ENCODE peak calls at places on chromosomes 16 and 17, in four cellular contexts. T, F, B and S are unnamed samples.

GRCh38 chr16:80210787-80211186 is 330.0 kb upstream of the DYNLRB2 start:
- DNase-seq in T (no peak), F (no peak), B (no peak), S (no peak)

GRCh38 chr16:9680021-9680655 is 502.1 kb downstream of the GRIN2A start:
- DNase-seq in T (peak; percentile 35), F (no peak), B (no peak), S (no peak)

GRCh38 chr17:79843917-79844815 is 4.9 kb upstream of the CBX4 start:
- DNase-seq in T (peak; percentile 78), F (no peak), B (peak; percentile 87), S (peak; percentile 88)

GRCh38 chr17:48283390-48283789 is 146.6 kb downstream of the SKAP1 start:
- DNase-seq in T (no peak), F (no peak), B (no peak), S (no peak)

GRCh38 chr17:16122697-16123434 is 92.5 kb downstream of the NCOR1 start:
- DNase-seq in T (no peak), F (no peak), B (no peak), S (no peak)

GRCh38 chr16:29962344-29962994 is 590 bp downstream of the TMEM219 start:
- DNase-seq in T (no peak), F (no peak), B (peak; percentile 58), S (no peak)

GRCh38 chr16:82241469-82242052 is 71.5 kb upstream of the MPHOSPH6 start:
- DNase-seq in T (peak; percentile 51), F (no peak), B (no peak), S (no peak)

GRCh38 chr17:37170881-37171460 is 204.8 kb upstream of the C17orf78 start:
- DNase-seq in T (peak; percentile 52), F (no peak), B (no peak), S (no peak)

GRCh38 chr17:52470553-52470952 is 312.0 kb upstream of the CA10 start:
- DNase-seq in T (peak; percentile 6), F (no peak), B (no peak), S (no peak)

GRCh38 chr16:57284206-57284951 is at the start of gene PLLP:
- DNase-seq in T (peak; percentile 68), F (no peak), B (peak; percentile 52), S (peak; percentile 69)

GRCh38 chr16:21167360-21167759 is 8.9 kb downstream of the LDAF1 start:
- DNase-seq in T (no peak), F (peak; percentile 28), B (peak; percentile 92), S (no peak)

GRCh38 chr16:24918641-24919040 is 72.9 kb downstream of the SLC5A11 start:
- DNase-seq in T (no peak), F (no peak), B (no peak), S (no peak)

GRCh38 chr16:52497067-52497816 is 49.7 kb downstream of the TOX3 start:
- DNase-seq in T (no peak), F (no peak), B (no peak), S (no peak)

GRCh38 chr17:8062807-8063483 is 24.1 kb downstream of the ALOX15B start:
- DNase-seq in T (no peak), F (no peak), B (no peak), S (no peak)

GRCh38 chr17:48624544-48625501 is 1.3 kb downstream of the HOXB9 start:
- DNase-seq in T (peak; percentile 82), F (no peak), B (peak; percentile 44), S (peak; percentile 65)

GRCh38 chr17:8949061-8949622 is 16.4 kb downstream of the PIK3R5 start:
- DNase-seq in T (no peak), F (no peak), B (no peak), S (no peak)

GRCh38 chr17:58960068-58960467 is 146.6 kb downstream of the TRIM37 start:
- DNase-seq in T (peak; percentile 50), F (peak; percentile 63), B (peak; percentile 70), S (no peak)

GRCh38 chr17:12992676-12993075 is 25.2 kb downstream of the ELAC2 start:
- DNase-seq in T (no peak), F (no peak), B (no peak), S (no peak)

GRCh38 chr16:2464333-2464732 is 4.4 kb downstream of the TEDC2 start:
- DNase-seq in T (no peak), F (no peak), B (no peak), S (no peak)

GRCh38 chr16:58197314-58198012 is 443 bp downstream of the CSNK2A2 start:
- DNase-seq in T (peak; percentile 30), F (no peak), B (peak; percentile 33), S (peak; percentile 49)

GRCh38 chr17:27339198-27339835 is 45.4 kb downstream of the WSB1 start:
- DNase-seq in T (no peak), F (no peak), B (no peak), S (no peak)

DNA sequence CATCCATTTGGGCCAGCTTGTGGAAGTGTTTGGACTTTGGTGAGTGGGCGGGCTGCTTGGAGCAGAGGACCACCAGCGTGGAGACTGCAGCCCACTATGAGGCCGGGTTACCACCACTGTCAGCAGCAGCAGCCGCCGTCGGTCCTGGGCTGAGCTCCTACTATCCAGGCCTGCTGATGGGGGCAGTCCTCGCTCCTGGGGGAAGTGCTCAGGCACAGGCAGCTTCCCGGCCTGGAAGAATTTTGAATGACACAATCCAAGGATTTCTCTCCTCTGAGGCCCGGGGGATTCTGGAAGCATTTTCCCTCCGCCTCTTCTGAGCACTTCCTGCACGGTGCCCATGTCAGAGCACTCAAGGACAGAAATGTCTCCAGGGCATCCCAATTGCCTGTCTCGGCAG is 5.3 kb upstream of the NOD2 start:
- DNase-seq in T (no peak), F (no peak), B (no peak), S (no peak)
- H2AFZ ChIP-seq in T (no peak overlapping the region), F (no peak overlapping the region), B (no peak overlapping the region), S (no peak overlapping the region)

GRCh38 chr17:19579867-19580565 is 46.4 kb downstream of the SLC47A1 start:
- DNase-seq in T (peak; percentile 66), F (no peak), B (peak; percentile 60), S (peak; percentile 23)
- TF ChIP-seq EZH2 in T (peak; percentile 27), F (no peak), B (no peak), S (no peak)

GRCh38 chr17:81999975-82000802 is 22.5 kb downstream of the CENPX start:
- DNase-seq in T (peak; percentile 44), F (no peak), B (no peak), S (no peak)
- H3K4me2 ChIP-seq in T (no peak overlapping the region), F (no peak overlapping the region), B (no peak overlapping the region), S (no peak overlapping the region)

GRCh38 chr16:86578499-86579267 is at the start of gene FOXL1:
- DNase-seq in T (peak; percentile 55), F (no peak), B (peak; percentile 91), S (peak; percentile 58)
- H2AFZ ChIP-seq in T (peak within 1 kb of the TSS; percentile 90), F (no peak within 1 kb of the TSS), B (peak within 1 kb of the TSS; percentile 56), S (peak within 1 kb of the TSS; percentile 75)